ENCODE peak calls at places on chromosomes 4 and X, in ten cellular contexts. One of them, this sample, is unnamed.
A peak's percentile ranks its signal among the peaks of the same experiment; 100 is the strongest.

GRCh38 chr4:175953960-175954521 is 111.6 kb upstream of the WDR17 start:
- DNase-seq in stomach: no peak
- DNase-seq in thyroid gland: no peak
- DNase-seq in cardiac muscle cell: no peak
- DNase-seq in psoas muscle: no peak
- DNase-seq in H9: no peak
- DNase-seq in endodermal cell: no peak
- DNase-seq in OCI-LY7: peak; percentile 73
- DNase-seq in heart right ventricle: no peak
- DNase-seq in adrenal gland: no peak
- DNase-seq in this sample: no peak

GRCh38 chr4:118033148-118034060 is 882 bp upstream of the NDST3 start:
- DNase-seq in stomach: peak; percentile 66
- DNase-seq in thyroid gland: peak; percentile 66
- DNase-seq in cardiac muscle cell: peak; percentile 66
- DNase-seq in psoas muscle: peak; percentile 27
- DNase-seq in H9: peak; percentile 70
- DNase-seq in endodermal cell: peak; percentile 89
- DNase-seq in OCI-LY7: no peak
- DNase-seq in heart right ventricle: no peak
- DNase-seq in adrenal gland: peak; percentile 22
- DNase-seq in this sample: no peak

GRCh38 chr4:89598602-89599001 is 238.4 kb downstream of the SNCA start:
- DNase-seq in stomach: no peak
- DNase-seq in thyroid gland: no peak
- DNase-seq in cardiac muscle cell: no peak
- DNase-seq in psoas muscle: no peak
- DNase-seq in H9: no peak
- DNase-seq in endodermal cell: no peak
- DNase-seq in OCI-LY7: peak; percentile 5
- DNase-seq in heart right ventricle: no peak
- DNase-seq in adrenal gland: no peak
- DNase-seq in this sample: no peak

GRCh38 chrX:16320765-16321355 is 153.6 kb downstream of the MAGEB17 start:
- DNase-seq in stomach: no peak
- DNase-seq in thyroid gland: no peak
- DNase-seq in cardiac muscle cell: no peak
- DNase-seq in psoas muscle: no peak
- DNase-seq in H9: no peak
- DNase-seq in endodermal cell: no peak
- DNase-seq in OCI-LY7: no peak
- DNase-seq in heart right ventricle: no peak
- DNase-seq in adrenal gland: no peak
- DNase-seq in this sample: no peak

GRCh38 chrX:86171366-86171765 is 23.1 kb downstream of the DACH2 start:
- DNase-seq in stomach: no peak
- DNase-seq in thyroid gland: peak; percentile 12
- DNase-seq in cardiac muscle cell: peak; percentile 52
- DNase-seq in psoas muscle: no peak
- DNase-seq in H9: peak; percentile 45
- DNase-seq in endodermal cell: peak; percentile 67
- DNase-seq in OCI-LY7: peak; percentile 11
- DNase-seq in heart right ventricle: no peak
- DNase-seq in adrenal gland: peak; percentile 23
- DNase-seq in this sample: no peak

GRCh38 chrX:109920868-109921267 is 82.0 kb upstream of the TMEM164 start:
- DNase-seq in stomach: no peak
- DNase-seq in thyroid gland: no peak
- DNase-seq in cardiac muscle cell: no peak
- DNase-seq in psoas muscle: no peak
- DNase-seq in H9: no peak
- DNase-seq in endodermal cell: no peak
- DNase-seq in OCI-LY7: no peak
- DNase-seq in heart right ventricle: no peak
- DNase-seq in adrenal gland: no peak
- DNase-seq in this sample: no peak

GRCh38 chrX:57453901-57454300 is 137.9 kb upstream of the ZXDB start:
- DNase-seq in stomach: no peak
- DNase-seq in thyroid gland: peak; percentile 3
- DNase-seq in cardiac muscle cell: peak; percentile 17
- DNase-seq in psoas muscle: no peak
- DNase-seq in H9: peak; percentile 32
- DNase-seq in endodermal cell: peak; percentile 53
- DNase-seq in OCI-LY7: peak; percentile 56
- DNase-seq in heart right ventricle: no peak
- DNase-seq in adrenal gland: peak; percentile 24
- DNase-seq in this sample: no peak

GRCh38 chr4:26788341-26788733 is 72.3 kb upstream of the STIM2 start:
- DNase-seq in stomach: no peak
- DNase-seq in thyroid gland: no peak
- DNase-seq in cardiac muscle cell: no peak
- DNase-seq in psoas muscle: no peak
- DNase-seq in H9: no peak
- DNase-seq in endodermal cell: no peak
- DNase-seq in OCI-LY7: peak; percentile 29
- DNase-seq in heart right ventricle: no peak
- DNase-seq in adrenal gland: no peak
- DNase-seq in this sample: no peak

GRCh38 chr4:144288011-144288903 is 147.7 kb upstream of the GYPA start:
- DNase-seq in stomach: no peak
- DNase-seq in thyroid gland: no peak
- DNase-seq in cardiac muscle cell: no peak
- DNase-seq in psoas muscle: no peak
- DNase-seq in H9: no peak
- DNase-seq in endodermal cell: no peak
- DNase-seq in OCI-LY7: no peak
- DNase-seq in heart right ventricle: no peak
- DNase-seq in adrenal gland: no peak
- DNase-seq in this sample: no peak

GRCh38 chr4:172202480-172203076 is 389.4 kb downstream of the GALNTL6 start:
- DNase-seq in stomach: no peak
- DNase-seq in thyroid gland: no peak
- DNase-seq in cardiac muscle cell: peak; percentile 22
- DNase-seq in psoas muscle: no peak
- DNase-seq in H9: no peak
- DNase-seq in endodermal cell: peak; percentile 44
- DNase-seq in OCI-LY7: peak; percentile 31
- DNase-seq in heart right ventricle: no peak
- DNase-seq in adrenal gland: no peak
- DNase-seq in this sample: no peak

GRCh38 chr4:110904435-110905050 is 281.7 kb upstream of the PITX2 start:
- DNase-seq in stomach: no peak
- DNase-seq in thyroid gland: no peak
- DNase-seq in cardiac muscle cell: no peak
- DNase-seq in psoas muscle: no peak
- DNase-seq in H9: no peak
- DNase-seq in endodermal cell: no peak
- DNase-seq in OCI-LY7: no peak
- DNase-seq in heart right ventricle: no peak
- DNase-seq in adrenal gland: no peak
- DNase-seq in this sample: no peak

GRCh38 chrX:38409289-38409688 is 56.9 kb downstream of the OTC start:
- DNase-seq in stomach: no peak
- DNase-seq in thyroid gland: no peak
- DNase-seq in cardiac muscle cell: no peak
- DNase-seq in psoas muscle: no peak
- DNase-seq in H9: no peak
- DNase-seq in endodermal cell: no peak
- DNase-seq in OCI-LY7: no peak
- DNase-seq in heart right ventricle: peak; percentile 3
- DNase-seq in adrenal gland: no peak
- DNase-seq in this sample: no peak

GRCh38 chrX:108795240-108795639 is 58.9 kb upstream of the IRS4 start:
- DNase-seq in stomach: no peak
- DNase-seq in thyroid gland: no peak
- DNase-seq in cardiac muscle cell: no peak
- DNase-seq in psoas muscle: no peak
- DNase-seq in H9: no peak
- DNase-seq in endodermal cell: peak; percentile 55
- DNase-seq in OCI-LY7: no peak
- DNase-seq in heart right ventricle: no peak
- DNase-seq in adrenal gland: no peak
- DNase-seq in this sample: no peak

GRCh38 chr4:127782275-127783025 is at the start of gene HSPA4L:
- DNase-seq in stomach: peak; percentile 39
- DNase-seq in thyroid gland: peak; percentile 49
- DNase-seq in cardiac muscle cell: peak; percentile 90
- DNase-seq in psoas muscle: peak; percentile 67
- DNase-seq in H9: no peak
- DNase-seq in endodermal cell: no peak
- DNase-seq in OCI-LY7: peak; percentile 15
- DNase-seq in heart right ventricle: peak; percentile 67
- DNase-seq in adrenal gland: peak; percentile 79
- DNase-seq in this sample: peak; percentile 23
- TF ChIP-seq CTCF in stomach: peak; percentile 34
- TF ChIP-seq CTCF in thyroid gland: peak; percentile 50
- TF ChIP-seq CTCF in cardiac muscle cell: peak; percentile 40
- TF ChIP-seq CTCF in psoas muscle: peak; percentile 21
- TF ChIP-seq CTCF in H9: peak; percentile 46
- TF ChIP-seq CTCF in endodermal cell: peak; percentile 57
- TF ChIP-seq CTCF in OCI-LY7: no peak
- TF ChIP-seq CTCF in heart right ventricle: peak; percentile 61
- TF ChIP-seq CTCF in adrenal gland: peak; percentile 5
- TF ChIP-seq CTCF in this sample: no peak

GRCh38 chrX:148574247-148574973 is 74.0 kb downstream of the AFF2 start:
- DNase-seq in stomach: no peak
- DNase-seq in thyroid gland: no peak
- DNase-seq in cardiac muscle cell: no peak
- DNase-seq in psoas muscle: no peak
- DNase-seq in H9: no peak
- DNase-seq in endodermal cell: no peak
- DNase-seq in OCI-LY7: peak; percentile 69
- DNase-seq in heart right ventricle: no peak
- DNase-seq in adrenal gland: no peak
- DNase-seq in this sample: no peak

GRCh38 chrX:148567779-148568178 is 67.4 kb downstream of the AFF2 start:
- DNase-seq in stomach: no peak
- DNase-seq in thyroid gland: no peak
- DNase-seq in cardiac muscle cell: no peak
- DNase-seq in psoas muscle: no peak
- DNase-seq in H9: no peak
- DNase-seq in endodermal cell: no peak
- DNase-seq in OCI-LY7: no peak
- DNase-seq in heart right ventricle: no peak
- DNase-seq in adrenal gland: no peak
- DNase-seq in this sample: no peak

GRCh38 chrX:148568763-148569162 is 68.3 kb downstream of the AFF2 start:
- DNase-seq in stomach: no peak
- DNase-seq in thyroid gland: no peak
- DNase-seq in cardiac muscle cell: no peak
- DNase-seq in psoas muscle: no peak
- DNase-seq in H9: no peak
- DNase-seq in endodermal cell: no peak
- DNase-seq in OCI-LY7: no peak
- DNase-seq in heart right ventricle: no peak
- DNase-seq in adrenal gland: no peak
- DNase-seq in this sample: no peak

GRCh38 chrX:148573119-148573518 is 72.7 kb downstream of the AFF2 start:
- DNase-seq in stomach: no peak
- DNase-seq in thyroid gland: no peak
- DNase-seq in cardiac muscle cell: peak; percentile 5
- DNase-seq in psoas muscle: no peak
- DNase-seq in H9: peak; percentile 33
- DNase-seq in endodermal cell: peak; percentile 62
- DNase-seq in OCI-LY7: peak; percentile 41
- DNase-seq in heart right ventricle: no peak
- DNase-seq in adrenal gland: no peak
- DNase-seq in this sample: no peak

DNA sequence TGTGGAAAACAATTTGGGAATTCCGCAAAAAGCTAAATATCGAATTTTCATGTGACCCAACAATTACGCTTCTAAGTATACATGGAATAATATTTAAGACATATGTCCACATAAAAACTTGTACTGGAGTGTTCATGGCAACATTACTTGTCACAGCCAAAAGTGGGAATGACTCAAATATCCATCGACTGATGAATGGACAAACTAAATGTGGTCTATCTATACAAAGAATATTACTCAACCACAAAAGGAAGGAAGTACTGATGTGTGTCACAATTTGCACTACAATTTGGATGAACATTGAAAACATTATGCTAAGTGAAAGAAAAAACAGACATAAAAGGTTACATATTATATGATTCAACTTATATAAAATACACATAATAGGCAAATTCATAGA is 71.9 kb downstream of the AFF2 start:
- DNase-seq in stomach: no peak
- DNase-seq in thyroid gland: no peak
- DNase-seq in cardiac muscle cell: no peak
- DNase-seq in psoas muscle: no peak
- DNase-seq in H9: no peak
- DNase-seq in endodermal cell: no peak
- DNase-seq in OCI-LY7: no peak
- DNase-seq in heart right ventricle: no peak
- DNase-seq in adrenal gland: no peak
- DNase-seq in this sample: no peak
- H3K4me1 ChIP-seq in stomach: no peaks in the 10 kb centered on the region
- H3K4me1 ChIP-seq in thyroid gland: no peaks in the 10 kb centered on the region
- H3K4me1 ChIP-seq in cardiac muscle cell: no peaks in the 10 kb centered on the region
- H3K4me1 ChIP-seq in psoas muscle: no peaks in the 10 kb centered on the region
- H3K4me1 ChIP-seq in H9: peaks cover 3% of the 10 kb centered on the region
- H3K4me1 ChIP-seq in endodermal cell: no peaks in the 10 kb centered on the region
- H3K4me1 ChIP-seq in OCI-LY7: peaks cover 77% of the 10 kb centered on the region
- H3K4me1 ChIP-seq in heart right ventricle: no peaks in the 10 kb centered on the region
- H3K4me1 ChIP-seq in adrenal gland: no peaks in the 10 kb centered on the region
- H3K4me1 ChIP-seq in this sample: no peaks in the 10 kb centered on the region

GRCh38 chr4:126109836-126110235 is 795.1 kb downstream of the FAT4 start:
- DNase-seq in stomach: no peak
- DNase-seq in thyroid gland: no peak
- DNase-seq in cardiac muscle cell: no peak
- DNase-seq in psoas muscle: no peak
- DNase-seq in H9: no peak
- DNase-seq in endodermal cell: no peak
- DNase-seq in OCI-LY7: no peak
- DNase-seq in heart right ventricle: no peak
- DNase-seq in adrenal gland: no peak
- DNase-seq in this sample: no peak

DNA sequence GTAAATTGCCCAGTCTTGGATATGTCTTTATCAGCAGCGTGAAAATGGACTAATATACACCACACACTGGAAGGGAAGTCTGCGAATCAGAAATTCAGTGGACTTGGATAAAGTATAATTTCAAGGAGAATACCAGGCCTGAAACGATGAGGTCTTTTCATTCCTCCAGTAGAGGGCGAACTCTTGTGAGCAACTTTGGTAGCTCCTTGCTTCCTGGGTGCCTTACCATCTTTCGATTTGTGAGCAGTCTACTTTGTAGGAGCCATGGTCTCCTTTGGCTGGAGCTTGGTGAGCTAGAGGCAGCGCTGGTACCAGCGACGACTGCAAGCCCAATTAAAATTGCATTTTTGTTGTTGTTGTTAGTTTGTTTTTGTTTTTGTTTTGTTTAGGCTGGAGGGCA is 791.9 kb downstream of the FAT4 start:
- DNase-seq in stomach: no peak
- DNase-seq in thyroid gland: no peak
- DNase-seq in cardiac muscle cell: no peak
- DNase-seq in psoas muscle: no peak
- DNase-seq in H9: peak; percentile 30
- DNase-seq in endodermal cell: peak; percentile 61
- DNase-seq in OCI-LY7: peak; percentile 3
- DNase-seq in heart right ventricle: no peak
- DNase-seq in adrenal gland: no peak
- DNase-seq in this sample: no peak
- TF ChIP-seq CTCF in stomach: no peak
- TF ChIP-seq CTCF in thyroid gland: no peak
- TF ChIP-seq CTCF in cardiac muscle cell: no peak
- TF ChIP-seq CTCF in psoas muscle: no peak
- TF ChIP-seq CTCF in H9: peak; percentile 63
- TF ChIP-seq CTCF in endodermal cell: peak; percentile 70
- TF ChIP-seq CTCF in OCI-LY7: peak; percentile 57
- TF ChIP-seq CTCF in heart right ventricle: no peak
- TF ChIP-seq CTCF in adrenal gland: no peak
- TF ChIP-seq CTCF in this sample: no peak

GRCh38 chrX:45699158-45699557 is 498.5 kb upstream of the DIPK2B start:
- DNase-seq in stomach: no peak
- DNase-seq in thyroid gland: no peak
- DNase-seq in cardiac muscle cell: no peak
- DNase-seq in psoas muscle: no peak
- DNase-seq in H9: no peak
- DNase-seq in endodermal cell: no peak
- DNase-seq in OCI-LY7: no peak
- DNase-seq in heart right ventricle: no peak
- DNase-seq in adrenal gland: no peak
- DNase-seq in this sample: no peak
- H3K4me1 ChIP-seq in stomach: no peaks in the 10 kb centered on the region
- H3K4me1 ChIP-seq in thyroid gland: no peaks in the 10 kb centered on the region
- H3K4me1 ChIP-seq in cardiac muscle cell: no peaks in the 10 kb centered on the region
- H3K4me1 ChIP-seq in psoas muscle: no peaks in the 10 kb centered on the region
- H3K4me1 ChIP-seq in H9: no peaks in the 10 kb centered on the region
- H3K4me1 ChIP-seq in endodermal cell: no peaks in the 10 kb centered on the region
- H3K4me1 ChIP-seq in OCI-LY7: no peaks in the 10 kb centered on the region
- H3K4me1 ChIP-seq in heart right ventricle: peaks cover 5% of the 10 kb centered on the region
- H3K4me1 ChIP-seq in adrenal gland: no peaks in the 10 kb centered on the region
- H3K4me1 ChIP-seq in this sample: no peaks in the 10 kb centered on the region